ENCODE peak calls at places on chromosomes 12 and 14, in eight cellular contexts. G, E, X, A, R, N, J and W are unnamed samples.

GRCh38 chr14:93980464-93981201 is 4.3 kb upstream of the ASB2 start:
- DNase-seq in G (peak), E (no peak), X (no peak), A (no peak), R (peak), N (peak), J (no peak), W (no peak)

GRCh38 chr12:108634225-108634795 is 616 bp upstream of the SELPLG start:
- DNase-seq in G (no peak), E (no peak), X (no peak), A (no peak), R (no peak), N (no peak), J (no peak), W (no peak)

GRCh38 chr12:5222011-5222461 is 178.4 kb downstream of the KCNA5 start:
- DNase-seq in G (no peak), E (no peak), X (no peak), A (no peak), R (no peak), N (no peak), J (no peak), W (peak)

GRCh38 chr14:24195186-24196070 is at the start of gene TM9SF1:
- DNase-seq in G (peak), E (peak), X (peak), A (peak), R (peak), N (peak), J (peak), W (peak)

GRCh38 chr12:116397148-116397547 is 119.7 kb upstream of the MED13L start:
- DNase-seq in G (peak), E (no peak), X (no peak), A (no peak), R (no peak), N (peak), J (peak), W (no peak)

GRCh38 chr12:96427269-96427729 is 27.1 kb upstream of the CDK17 start:
- DNase-seq in G (peak), E (no peak), X (no peak), A (no peak), R (peak), N (peak), J (peak), W (peak)

GRCh38 chr12:26119391-26119981 is 5.4 kb downstream of the BHLHE41 start:
- DNase-seq in G (peak), E (no peak), X (peak), A (no peak), R (no peak), N (peak), J (peak), W (no peak)

GRCh38 chr12:53626702-53627169 is 554 bp upstream of the ATF7 start:
- DNase-seq in G (no peak), E (no peak), X (no peak), A (no peak), R (no peak), N (no peak), J (no peak), W (no peak)

GRCh38 chr12:114669501-114670256 is 14.3 kb downstream of the TBX3 start:
- DNase-seq in G (peak), E (no peak), X (peak), A (peak), R (no peak), N (peak), J (peak), W (no peak)

GRCh38 chr12:100017056-100017455 is 32.3 kb upstream of the ANKS1B start:
- DNase-seq in G (no peak), E (no peak), X (no peak), A (no peak), R (no peak), N (peak), J (no peak), W (no peak)

GRCh38 chr12:11981174-11981733 is 89.5 kb upstream of the BCL2L14 start:
- DNase-seq in G (no peak), E (peak), X (no peak), A (no peak), R (no peak), N (peak), J (peak), W (no peak)

GRCh38 chr14:33959692-33960151 is 8.8 kb upstream of the EGLN3 start:
- DNase-seq in G (no peak), E (no peak), X (no peak), A (no peak), R (peak), N (no peak), J (no peak), W (peak)

GRCh38 chr14:102484316-102484715 is 25.3 kb downstream of the ANKRD9 start:
- DNase-seq in G (no peak), E (no peak), X (no peak), A (no peak), R (no peak), N (no peak), J (no peak), W (no peak)

GRCh38 chr12:120528861-120529525 is at the start of gene COQ5:
- DNase-seq in G (peak), E (peak), X (peak), A (peak), R (peak), N (peak), J (peak), W (peak)

GRCh38 chr12:121801601-121802484 is 2.0 kb upstream of the SETD1B start:
- DNase-seq in G (peak), E (no peak), X (no peak), A (no peak), R (no peak), N (peak), J (peak), W (no peak)

GRCh38 chr12:109863961-109864712 is 16.2 kb downstream of the GLTP start:
- DNase-seq in G (peak), E (no peak), X (peak), A (no peak), R (peak), N (peak), J (peak), W (no peak)

GRCh38 chr14:60707858-60708257 is 16.3 kb downstream of the SIX4 start:
- DNase-seq in G (no peak), E (no peak), X (no peak), A (no peak), R (no peak), N (no peak), J (no peak), W (no peak)

GRCh38 chr12:105975351-105975750 is 163.4 kb downstream of the NUAK1 start:
- DNase-seq in G (no peak), E (no peak), X (no peak), A (no peak), R (no peak), N (no peak), J (no peak), W (no peak)

GRCh38 chr12:26686438-26686837 is 146.6 kb downstream of the ITPR2 start:
- DNase-seq in G (no peak), E (no peak), X (no peak), A (no peak), R (no peak), N (no peak), J (no peak), W (no peak)

GRCh38 chr14:99378782-99379214 is 101.9 kb downstream of the SETD3 start:
- DNase-seq in G (peak), E (no peak), X (no peak), A (no peak), R (no peak), N (peak), J (no peak), W (no peak)

GRCh38 chr14:68367444-68368014 is 425.3 kb downstream of the ZFP36L1 start:
- DNase-seq in G (no peak), E (no peak), X (no peak), A (no peak), R (no peak), N (no peak), J (no peak), W (no peak)

GRCh38 chr12:130162771-130163460 is 652 bp downstream of the FZD10 start:
- DNase-seq in G (no peak), E (no peak), X (no peak), A (no peak), R (no peak), N (no peak), J (no peak), W (peak)

GRCh38 chr14:57512221-57512620 is 18.6 kb upstream of the CCDC198 start:
- DNase-seq in G (no peak), E (no peak), X (no peak), A (no peak), R (no peak), N (no peak), J (no peak), W (no peak)

GRCh38 chr14:97021571-97022171 is 224.5 kb downstream of the VRK1 start:
- DNase-seq in G (no peak), E (no peak), X (no peak), A (no peak), R (no peak), N (no peak), J (no peak), W (no peak)

GRCh38 chr12:107845226-107845979 is 70.9 kb downstream of the ASCL4 start:
- DNase-seq in G (no peak), E (no peak), X (no peak), A (no peak), R (no peak), N (no peak), J (no peak), W (no peak)

GRCh38 chr14:56555921-56556570 is 23.6 kb upstream of the TMEM260 start:
- DNase-seq in G (peak), E (peak), X (no peak), A (no peak), R (no peak), N (peak), J (peak), W (no peak)

GRCh38 chr14:29442720-29443119 is 484.9 kb downstream of the PRKD1 start:
- DNase-seq in G (peak), E (no peak), X (no peak), A (no peak), R (no peak), N (peak), J (peak), W (no peak)

GRCh38 chr14:23831591-23831990 is 122.0 kb upstream of the DHRS4 start:
- DNase-seq in G (no peak), E (no peak), X (no peak), A (no peak), R (no peak), N (no peak), J (no peak), W (no peak)

GRCh38 chr12:642633-643477 is 20.4 kb downstream of the NINJ2 start:
- DNase-seq in G (peak), E (peak), X (peak), A (peak), R (peak), N (peak), J (peak), W (peak)
- TF ChIP-seq CTCF in G (peak), E (peak), X (peak), A (no peak), R (no peak), N (peak), J (peak), W (peak)

GRCh38 chr12:58450868-58451482 is 469.3 kb downstream of the LRIG3 start:
- DNase-seq in G (no peak), E (no peak), X (no peak), A (no peak), R (no peak), N (no peak), J (no peak), W (no peak)
- TF ChIP-seq CTCF in G (no peak), E (no peak), X (no peak), A (no peak), R (no peak), N (no peak), J (no peak), W (no peak)

DNA sequence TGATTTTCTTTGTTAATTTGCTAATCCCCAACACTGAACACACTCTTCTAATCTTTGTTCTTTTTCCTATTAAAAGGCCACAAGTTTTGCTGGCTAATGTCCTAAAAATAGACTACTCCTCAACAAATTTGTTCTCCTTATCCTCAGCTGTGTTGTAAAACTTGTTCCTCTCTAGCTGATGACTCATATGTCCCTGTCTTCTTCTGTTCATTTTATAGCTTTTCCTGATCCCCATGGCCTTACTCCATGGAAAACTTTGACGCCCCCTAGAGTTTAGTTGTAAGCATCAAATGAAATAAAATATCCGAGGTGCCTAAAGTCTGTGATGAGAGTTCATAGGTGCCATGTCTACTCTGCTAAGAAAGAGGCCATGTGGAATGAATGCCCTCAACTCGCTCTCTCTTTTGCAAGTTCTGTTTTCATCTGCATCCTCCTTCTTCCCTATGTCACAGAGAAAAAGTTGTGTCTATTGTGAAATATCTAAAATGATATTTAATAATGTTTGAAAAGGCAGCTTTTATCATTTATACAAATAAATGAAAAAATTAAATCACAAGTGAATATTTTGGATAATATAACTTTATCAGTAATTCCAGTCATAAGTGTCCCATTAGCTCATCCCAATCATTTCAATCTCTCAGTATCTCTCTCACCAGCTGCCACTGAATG is 237.9 kb downstream of the IPO8 start:
- DNase-seq in G (peak), E (no peak), X (no peak), A (no peak), R (no peak), N (peak), J (peak), W (no peak)
- TF ChIP-seq CTCF in G (peak), E (no peak), X (no peak), A (no peak), R (peak), N (peak), J (peak), W (no peak)

DNA sequence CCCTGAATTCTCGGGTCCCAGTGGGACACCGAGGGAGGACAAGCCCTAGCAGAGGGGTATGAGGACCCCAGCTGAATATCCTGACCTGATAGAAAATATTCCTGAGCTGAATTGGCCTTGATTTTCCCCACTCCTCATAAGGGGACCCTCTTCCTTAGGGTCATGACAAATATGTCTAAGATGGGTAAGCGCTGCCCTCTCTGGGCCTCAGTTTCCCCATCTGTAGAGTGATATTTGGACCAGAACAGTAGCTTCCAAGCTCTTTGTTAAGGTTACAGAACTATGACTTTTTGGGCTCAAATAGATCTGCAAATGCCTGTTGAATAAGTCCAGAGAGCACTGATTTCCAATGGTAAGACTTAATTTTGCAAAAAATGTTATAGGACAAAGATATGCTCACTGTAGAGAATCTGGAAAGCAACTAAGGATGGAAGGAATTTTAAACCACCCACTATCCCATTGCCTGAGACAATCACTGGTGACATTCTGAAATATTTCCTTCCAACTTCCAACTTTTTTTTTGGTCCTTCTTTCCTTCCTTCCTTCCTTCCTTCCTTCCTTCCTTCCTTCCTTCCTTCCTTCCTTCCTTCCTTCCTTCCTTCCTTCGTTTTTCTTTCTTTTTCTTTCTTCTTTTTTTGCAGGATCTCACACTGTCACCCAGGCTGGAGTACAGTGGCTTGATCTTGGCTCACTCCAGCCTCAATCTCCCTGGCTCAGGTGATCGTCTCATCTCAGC is 32.0 kb downstream of the MYL2 start:
- DNase-seq in G (no peak), E (no peak), X (no peak), A (no peak), R (no peak), N (peak), J (no peak), W (no peak)
- TF ChIP-seq CTCF in G (no peak), E (no peak), X (no peak), A (no peak), R (peak), N (no peak), J (no peak), W (peak)